ENCODE peak calls at places on chromosomes 4 and X, in six cellular contexts. Q is IMR-90, L is neuronal stem cell, P is mesenchymal stem cell, X is trophoblast cell, B is H1. Y is an unnamed sample.

GRCh38 chr4:76993787-76994641 is 44.5 kb downstream of the SEPTIN11 start:
- DNase-seq in Q (no peak), L (no peak), P (no peak), X (no peak), B (no peak), Y (no peak)

GRCh38 chr4:101284546-101284945 is 62.8 kb downstream of the PPP3CA start:
- DNase-seq in Q (no peak), L (no peak), P (peak; percentile 53), X (peak; percentile 23), B (no peak), Y (no peak)

GRCh38 chr4:8155048-8155447 is 3.6 kb downstream of the ABLIM2 start:
- DNase-seq in Q (peak; percentile 33), L (no peak), P (no peak), X (no peak), B (no peak), Y (no peak)

GRCh38 chrX:630922-631496 is 418 bp downstream of the SHOX start:
- DNase-seq in Q (no peak), L (no peak), P (no peak), X (no peak), B (peak; percentile 70), Y (peak; percentile 43)

GRCh38 chr4:69610484-69610883 is 29.0 kb downstream of the UGT2A2 start:
- DNase-seq in Q (no peak), L (no peak), P (no peak), X (no peak), B (no peak), Y (no peak)

GRCh38 chr4:43251760-43252317 is 359.3 kb downstream of the GRXCR1 start:
- DNase-seq in Q (peak; percentile 15), L (no peak), P (no peak), X (no peak), B (no peak), Y (no peak)

GRCh38 chr4:39104255-39104654 is 42.2 kb downstream of the KLHL5 start:
- DNase-seq in Q (peak; percentile 15), L (no peak), P (no peak), X (no peak), B (no peak), Y (no peak)

GRCh38 chr4:182179105-182179504 is 64.1 kb upstream of the TENM3 start:
- DNase-seq in Q (peak; percentile 78), L (peak; percentile 53), P (no peak), X (no peak), B (no peak), Y (peak; percentile 67)

GRCh38 chr4:41487868-41488267 is 50.1 kb upstream of the LIMCH1 start:
- DNase-seq in Q (no peak), L (no peak), P (no peak), X (no peak), B (no peak), Y (no peak)

GRCh38 chr4:1192493-1193205 is 20.3 kb upstream of the SPON2 start:
- DNase-seq in Q (no peak), L (no peak), P (no peak), X (no peak), B (no peak), Y (no peak)

GRCh38 chr4:135239964-135240363 is 1038.4 kb upstream of the PABPC4L start:
- DNase-seq in Q (peak; percentile 40), L (no peak), P (no peak), X (no peak), B (no peak), Y (no peak)

GRCh38 chrX:11190745-11191510 is 79.8 kb downstream of the HCCS start:
- DNase-seq in Q (no peak), L (no peak), P (no peak), X (no peak), B (no peak), Y (no peak)

GRCh38 chr4:38024203-38024504 is 64.0 kb downstream of the PTTG2 start:
- DNase-seq in Q (no peak), L (no peak), P (peak; percentile 27), X (no peak), B (no peak), Y (no peak)

GRCh38 chr4:146524663-146525062 is 2.9 kb upstream of the SLC10A7 start:
- DNase-seq in Q (no peak), L (no peak), P (no peak), X (peak; percentile 55), B (no peak), Y (no peak)

GRCh38 chrX:15600071-15600470 is 689 bp downstream of the ACE2 start:
- DNase-seq in Q (no peak), L (no peak), P (no peak), X (peak; percentile 61), B (no peak), Y (peak; percentile 81)

GRCh38 chrX:645024-645376 is 14.4 kb downstream of the SHOX start:
- DNase-seq in Q (no peak), L (no peak), P (no peak), X (no peak), B (no peak), Y (peak; percentile 37)

GRCh38 chrX:11351375-11352295 is 58.4 kb downstream of the AMELX start:
- DNase-seq in Q (peak; percentile 84), L (no peak), P (peak; percentile 92), X (no peak), B (no peak), Y (no peak)

GRCh38 chr4:189940178-189941004 is at the start of gene FRG1:
- DNase-seq in Q (peak; percentile 93), L (peak; percentile 87), P (peak; percentile 97), X (peak; percentile 97), B (peak; percentile 96), Y (peak; percentile 95)

GRCh38 chr4:40825014-40825838 is 75.5 kb downstream of the NSUN7 start:
- DNase-seq in Q (no peak), L (no peak), P (no peak), X (no peak), B (no peak), Y (no peak)

GRCh38 chr4:3059090-3059428 is 15.3 kb downstream of the HTT-AS start:
- DNase-seq in Q (no peak), L (no peak), P (no peak), X (no peak), B (no peak), Y (no peak)

GRCh38 chr4:101279377-101279871 is 67.9 kb downstream of the PPP3CA start:
- DNase-seq in Q (peak; percentile 97), L (no peak), P (peak; percentile 95), X (peak; percentile 35), B (no peak), Y (peak; percentile 69)

GRCh38 chr4:40281913-40282312 is 53.2 kb upstream of the CHRNA9 start:
- DNase-seq in Q (no peak), L (no peak), P (no peak), X (no peak), B (no peak), Y (no peak)

GRCh38 chr4:33873791-33874190 is 2370.5 kb downstream of the ARAP2 start:
- DNase-seq in Q (no peak), L (no peak), P (no peak), X (no peak), B (no peak), Y (peak; percentile 74)

GRCh38 chr4:119628281-119629141 is at the start of gene PDE5A:
- DNase-seq in Q (peak; percentile 80), L (peak; percentile 87), P (peak; percentile 85), X (peak; percentile 91), B (peak; percentile 91), Y (peak; percentile 97)
- H3K18ac ChIP-seq in Q (peak within 1 kb of the TSS; percentile 89), L (peak within 1 kb of the TSS; percentile 93), P (peak within 1 kb of the TSS; percentile 100), X (peak within 1 kb of the TSS; percentile 59), B (peak within 1 kb of the TSS; percentile 78), Y (peak within 1 kb of the TSS; percentile 65)

GRCh38 chr4:120924931-120925330 is 2.4 kb upstream of the PRDM5 start:
- DNase-seq in Q (no peak), L (no peak), P (no peak), X (no peak), B (no peak), Y (no peak)

GRCh38 chr4:120920666-120921065 is 1.9 kb downstream of the PRDM5 start:
- DNase-seq in Q (no peak), L (no peak), P (no peak), X (no peak), B (no peak), Y (no peak)

GRCh38 chr4:120921456-120922389 is 803 bp downstream of the PRDM5 start:
- DNase-seq in Q (peak; percentile 68), L (no peak), P (peak; percentile 76), X (peak; percentile 45), B (peak; percentile 65), Y (peak; percentile 59)

GRCh38 chr4:120922390-120923200 is at the start of gene PRDM5:
- DNase-seq in Q (peak; percentile 40), L (peak; percentile 64), P (peak; percentile 60), X (peak; percentile 71), B (peak; percentile 87), Y (peak; percentile 76)

DNA sequence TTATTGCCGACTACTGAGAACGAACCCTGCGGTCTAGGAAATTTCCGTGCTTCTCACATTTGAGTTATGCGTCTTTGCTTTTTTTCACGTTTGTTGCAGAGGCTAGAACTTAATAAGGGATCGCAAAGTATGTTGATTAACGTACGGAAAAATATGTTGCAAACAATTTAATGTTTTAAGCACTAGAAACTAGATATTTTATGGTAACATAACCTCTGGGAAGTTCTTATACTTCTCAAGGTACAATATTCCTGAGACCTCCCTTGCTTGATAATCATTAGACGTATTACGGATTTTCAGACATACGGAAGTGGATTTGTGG is 636 bp upstream of the PRDM5 start:
- DNase-seq in Q (no peak), L (no peak), P (no peak), X (no peak), B (no peak), Y (no peak)
- H3K4me3 ChIP-seq in Q (peak overlapping the region; percentile 49), L (peak overlapping the region; percentile 84), P (peak overlapping the region; percentile 87), X (no peak overlapping the region), B (peak overlapping the region; percentile 76), Y (peak overlapping the region; percentile 3)

DNA sequence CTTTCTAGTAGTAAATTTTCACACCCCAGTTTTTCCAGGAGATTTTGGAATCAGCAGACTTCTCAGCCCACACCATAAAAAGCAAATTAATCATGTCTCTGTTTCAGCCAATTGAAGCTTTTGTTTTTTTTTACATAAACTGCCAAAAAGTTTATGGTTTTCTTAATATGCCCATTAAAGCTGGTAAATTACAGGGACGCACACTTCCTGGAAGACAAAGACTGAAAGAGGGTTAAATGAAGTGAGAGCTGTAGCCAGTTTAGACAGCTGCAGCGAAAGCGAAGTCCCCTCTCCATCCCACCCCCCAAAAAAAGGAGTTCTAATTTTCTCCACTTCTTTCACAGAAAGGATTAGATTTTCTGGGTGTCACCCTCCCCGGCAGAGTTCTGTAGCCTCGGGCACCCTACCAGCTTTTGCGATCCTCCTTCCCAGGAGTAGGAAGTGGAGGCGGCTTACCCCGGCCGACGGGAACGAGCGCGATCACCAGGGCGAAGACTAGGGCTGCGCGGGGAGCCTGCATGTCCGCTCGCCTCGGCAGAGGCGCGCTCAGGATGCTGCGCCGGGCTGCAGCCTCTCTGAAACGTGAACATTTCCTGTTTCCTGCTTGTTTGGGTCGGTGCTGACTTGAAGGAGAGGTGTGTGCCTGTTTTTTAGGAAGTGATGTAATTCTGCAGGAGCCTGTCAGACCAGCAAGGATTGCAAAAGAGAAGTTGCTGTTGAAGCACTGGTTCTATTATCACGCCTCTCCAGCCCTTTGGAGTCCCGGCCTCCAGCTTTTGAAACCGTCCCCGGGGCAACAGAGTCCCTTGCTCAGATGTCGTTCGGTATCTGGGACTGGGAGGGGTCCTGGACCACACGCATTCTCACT is at the start of gene TMEM154:
- DNase-seq in Q (peak; percentile 53), L (peak; percentile 41), P (peak; percentile 76), X (peak; percentile 87), B (peak; percentile 77), Y (peak; percentile 97)
- H3K18ac ChIP-seq in Q (no peak within 1 kb of the TSS), L (peak within 1 kb of the TSS; percentile 29), P (peak within 1 kb of the TSS; percentile 54), X (peak within 1 kb of the TSS; percentile 64), B (peak within 1 kb of the TSS; percentile 49), Y (peak within 1 kb of the TSS; percentile 94)

DNA sequence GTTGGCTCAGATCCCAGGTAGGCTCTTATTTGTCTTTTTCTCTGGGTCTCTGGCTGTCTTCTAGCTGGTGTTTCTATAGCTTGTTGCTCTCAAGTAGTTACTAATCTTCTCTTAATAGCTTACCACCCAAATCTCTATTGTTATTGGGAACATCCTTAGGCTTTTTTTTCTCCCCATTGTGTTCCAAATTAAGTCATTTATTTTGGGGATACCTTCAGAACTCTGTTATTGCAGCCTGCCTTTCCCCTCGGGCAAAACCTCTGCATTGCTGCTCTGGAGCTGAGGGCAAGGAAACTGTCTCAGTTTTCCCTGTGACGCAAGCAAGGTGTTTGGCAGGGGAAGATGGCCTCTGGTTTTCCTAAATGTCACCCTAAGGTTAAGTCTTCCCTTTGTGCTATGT is 338.1 kb upstream of the ZCCHC13 start:
- DNase-seq in Q (no peak), L (no peak), P (no peak), X (no peak), B (no peak), Y (peak; percentile 34)
- H3K4me3 ChIP-seq in Q (no peak overlapping the region), L (no peak overlapping the region), P (no peak overlapping the region), X (no peak overlapping the region), B (no peak overlapping the region), Y (no peak overlapping the region)